ENCODE peak calls at places on chromosomes 12 and 14, in seven cellular contexts. One of them, this sample, is unnamed.

GRCh38 chr14:85883971-85884370 is 354.0 kb downstream of the FLRT2 start:
- DNase-seq in neural crest cell: no peak
- DNase-seq in CD14-positive monocyte: no peak
- DNase-seq in GM06990: no peak
- DNase-seq in ascending aorta: no peak
- DNase-seq in Peyer's patch: no peak
- DNase-seq in WERI-Rb-1: no peak
- DNase-seq in this sample: no peak

GRCh38 chr14:28676481-28676880 is 90.1 kb upstream of the FOXG1 start:
- DNase-seq in neural crest cell: no peak
- DNase-seq in CD14-positive monocyte: no peak
- DNase-seq in GM06990: no peak
- DNase-seq in ascending aorta: no peak
- DNase-seq in Peyer's patch: no peak
- DNase-seq in WERI-Rb-1: no peak
- DNase-seq in this sample: no peak

GRCh38 chr14:91873476-91874265 is 6.3 kb upstream of the TC2N start:
- DNase-seq in neural crest cell: no peak
- DNase-seq in CD14-positive monocyte: no peak
- DNase-seq in GM06990: peak
- DNase-seq in ascending aorta: no peak
- DNase-seq in Peyer's patch: peak
- DNase-seq in WERI-Rb-1: no peak
- DNase-seq in this sample: no peak

GRCh38 chr14:89899917-89900680 is 54.4 kb downstream of the EFCAB11 start:
- DNase-seq in neural crest cell: no peak
- DNase-seq in CD14-positive monocyte: no peak
- DNase-seq in GM06990: no peak
- DNase-seq in ascending aorta: no peak
- DNase-seq in Peyer's patch: no peak
- DNase-seq in WERI-Rb-1: peak
- DNase-seq in this sample: peak

GRCh38 chr12:102879144-102879763 is 37.8 kb downstream of the PAH start:
- DNase-seq in neural crest cell: peak
- DNase-seq in CD14-positive monocyte: no peak
- DNase-seq in GM06990: peak
- DNase-seq in ascending aorta: no peak
- DNase-seq in Peyer's patch: no peak
- DNase-seq in WERI-Rb-1: peak
- DNase-seq in this sample: peak

GRCh38 chr12:20546267-20546666 is 148.9 kb upstream of the SLCO1C1 start:
- DNase-seq in neural crest cell: no peak
- DNase-seq in CD14-positive monocyte: no peak
- DNase-seq in GM06990: no peak
- DNase-seq in ascending aorta: no peak
- DNase-seq in Peyer's patch: no peak
- DNase-seq in WERI-Rb-1: no peak
- DNase-seq in this sample: no peak

GRCh38 chr14:75301666-75302325 is 23.2 kb downstream of the FOS start:
- DNase-seq in neural crest cell: no peak
- DNase-seq in CD14-positive monocyte: peak
- DNase-seq in GM06990: peak
- DNase-seq in ascending aorta: peak
- DNase-seq in Peyer's patch: no peak
- DNase-seq in WERI-Rb-1: no peak
- DNase-seq in this sample: no peak

GRCh38 chr14:93115920-93116675 is at the start of gene ITPK1:
- DNase-seq in neural crest cell: peak
- DNase-seq in CD14-positive monocyte: no peak
- DNase-seq in GM06990: peak
- DNase-seq in ascending aorta: peak
- DNase-seq in Peyer's patch: peak
- DNase-seq in WERI-Rb-1: peak
- DNase-seq in this sample: peak

GRCh38 chr14:54653764-54654469 is 87.0 kb downstream of the SAMD4A start:
- DNase-seq in neural crest cell: no peak
- DNase-seq in CD14-positive monocyte: no peak
- DNase-seq in GM06990: no peak
- DNase-seq in ascending aorta: peak
- DNase-seq in Peyer's patch: no peak
- DNase-seq in WERI-Rb-1: peak
- DNase-seq in this sample: no peak

GRCh38 chr12:127548123-127548553 is 718.8 kb upstream of the TMEM132C start:
- DNase-seq in neural crest cell: no peak
- DNase-seq in CD14-positive monocyte: no peak
- DNase-seq in GM06990: no peak
- DNase-seq in ascending aorta: no peak
- DNase-seq in Peyer's patch: no peak
- DNase-seq in WERI-Rb-1: no peak
- DNase-seq in this sample: peak

GRCh38 chr12:130157998-130158774 is 4.1 kb upstream of the FZD10 start:
- DNase-seq in neural crest cell: no peak
- DNase-seq in CD14-positive monocyte: no peak
- DNase-seq in GM06990: no peak
- DNase-seq in ascending aorta: no peak
- DNase-seq in Peyer's patch: no peak
- DNase-seq in WERI-Rb-1: peak
- DNase-seq in this sample: no peak

GRCh38 chr14:20455355-20456300 is 602 bp downstream of the APEX1 start:
- DNase-seq in neural crest cell: no peak
- DNase-seq in CD14-positive monocyte: no peak
- DNase-seq in GM06990: no peak
- DNase-seq in ascending aorta: peak
- DNase-seq in Peyer's patch: no peak
- DNase-seq in WERI-Rb-1: peak
- DNase-seq in this sample: peak

GRCh38 chr14:50110323-50111037 is 5.9 kb downstream of the VCPKMT start:
- DNase-seq in neural crest cell: no peak
- DNase-seq in CD14-positive monocyte: no peak
- DNase-seq in GM06990: no peak
- DNase-seq in ascending aorta: no peak
- DNase-seq in Peyer's patch: no peak
- DNase-seq in WERI-Rb-1: no peak
- DNase-seq in this sample: no peak

GRCh38 chr14:84975503-84975902 is 554.4 kb upstream of the FLRT2 start:
- DNase-seq in neural crest cell: no peak
- DNase-seq in CD14-positive monocyte: no peak
- DNase-seq in GM06990: no peak
- DNase-seq in ascending aorta: no peak
- DNase-seq in Peyer's patch: no peak
- DNase-seq in WERI-Rb-1: no peak
- DNase-seq in this sample: no peak

GRCh38 chr12:54596526-54596946 is 8.1 kb upstream of the PPP1R1A start:
- DNase-seq in neural crest cell: peak
- DNase-seq in CD14-positive monocyte: peak
- DNase-seq in GM06990: no peak
- DNase-seq in ascending aorta: peak
- DNase-seq in Peyer's patch: peak
- DNase-seq in WERI-Rb-1: peak
- DNase-seq in this sample: peak

GRCh38 chr14:99562848-99563748 is 40.9 kb downstream of the CCDC85C start:
- DNase-seq in neural crest cell: peak
- DNase-seq in CD14-positive monocyte: no peak
- DNase-seq in GM06990: no peak
- DNase-seq in ascending aorta: peak
- DNase-seq in Peyer's patch: peak
- DNase-seq in WERI-Rb-1: peak
- DNase-seq in this sample: peak

GRCh38 chr14:95502381-95502950 is 14.0 kb downstream of the SYNE3 start:
- DNase-seq in neural crest cell: no peak
- DNase-seq in CD14-positive monocyte: no peak
- DNase-seq in GM06990: no peak
- DNase-seq in ascending aorta: no peak
- DNase-seq in Peyer's patch: no peak
- DNase-seq in WERI-Rb-1: peak
- DNase-seq in this sample: no peak

GRCh38 chr14:23306412-23307145 is at the start of gene BCL2L2:
- DNase-seq in neural crest cell: peak
- DNase-seq in CD14-positive monocyte: peak
- DNase-seq in GM06990: peak
- DNase-seq in ascending aorta: peak
- DNase-seq in Peyer's patch: peak
- DNase-seq in WERI-Rb-1: peak
- DNase-seq in this sample: peak

GRCh38 chr12:108890208-108890607 is 10.3 kb downstream of the DAO start:
- DNase-seq in neural crest cell: peak
- DNase-seq in CD14-positive monocyte: no peak
- DNase-seq in GM06990: no peak
- DNase-seq in ascending aorta: no peak
- DNase-seq in Peyer's patch: no peak
- DNase-seq in WERI-Rb-1: no peak
- DNase-seq in this sample: peak

GRCh38 chr14:68111733-68112270 is 292.2 kb downstream of the RAD51B start:
- DNase-seq in neural crest cell: no peak
- DNase-seq in CD14-positive monocyte: no peak
- DNase-seq in GM06990: no peak
- DNase-seq in ascending aorta: no peak
- DNase-seq in Peyer's patch: no peak
- DNase-seq in WERI-Rb-1: peak
- DNase-seq in this sample: no peak

GRCh38 chr12:13163868-13164267 is 32.7 kb upstream of the EMP1 start:
- DNase-seq in neural crest cell: no peak
- DNase-seq in CD14-positive monocyte: no peak
- DNase-seq in GM06990: no peak
- DNase-seq in ascending aorta: no peak
- DNase-seq in Peyer's patch: no peak
- DNase-seq in WERI-Rb-1: no peak
- DNase-seq in this sample: no peak

GRCh38 chr14:100451264-100451663 is 128.1 kb downstream of the SLC25A47 start:
- DNase-seq in neural crest cell: no peak
- DNase-seq in CD14-positive monocyte: no peak
- DNase-seq in GM06990: no peak
- DNase-seq in ascending aorta: no peak
- DNase-seq in Peyer's patch: no peak
- DNase-seq in WERI-Rb-1: no peak
- DNase-seq in this sample: no peak

GRCh38 chr14:102917469-102918211 is 4.8 kb upstream of the AMN start:
- DNase-seq in neural crest cell: peak
- DNase-seq in CD14-positive monocyte: peak
- DNase-seq in GM06990: peak
- DNase-seq in ascending aorta: no peak
- DNase-seq in Peyer's patch: peak
- DNase-seq in WERI-Rb-1: peak
- DNase-seq in this sample: peak

GRCh38 chr12:128613821-128614220 is 209.9 kb downstream of the SLC15A4 start:
- DNase-seq in neural crest cell: no peak
- DNase-seq in CD14-positive monocyte: no peak
- DNase-seq in GM06990: no peak
- DNase-seq in ascending aorta: no peak
- DNase-seq in Peyer's patch: no peak
- DNase-seq in WERI-Rb-1: peak
- DNase-seq in this sample: peak
- TF ChIP-seq CTCF in neural crest cell: no peak
- TF ChIP-seq CTCF in CD14-positive monocyte: no peak
- TF ChIP-seq CTCF in GM06990: no peak
- TF ChIP-seq CTCF in ascending aorta: no peak
- TF ChIP-seq CTCF in Peyer's patch: no peak
- TF ChIP-seq CTCF in WERI-Rb-1: peak
- TF ChIP-seq CTCF in this sample: no peak

DNA sequence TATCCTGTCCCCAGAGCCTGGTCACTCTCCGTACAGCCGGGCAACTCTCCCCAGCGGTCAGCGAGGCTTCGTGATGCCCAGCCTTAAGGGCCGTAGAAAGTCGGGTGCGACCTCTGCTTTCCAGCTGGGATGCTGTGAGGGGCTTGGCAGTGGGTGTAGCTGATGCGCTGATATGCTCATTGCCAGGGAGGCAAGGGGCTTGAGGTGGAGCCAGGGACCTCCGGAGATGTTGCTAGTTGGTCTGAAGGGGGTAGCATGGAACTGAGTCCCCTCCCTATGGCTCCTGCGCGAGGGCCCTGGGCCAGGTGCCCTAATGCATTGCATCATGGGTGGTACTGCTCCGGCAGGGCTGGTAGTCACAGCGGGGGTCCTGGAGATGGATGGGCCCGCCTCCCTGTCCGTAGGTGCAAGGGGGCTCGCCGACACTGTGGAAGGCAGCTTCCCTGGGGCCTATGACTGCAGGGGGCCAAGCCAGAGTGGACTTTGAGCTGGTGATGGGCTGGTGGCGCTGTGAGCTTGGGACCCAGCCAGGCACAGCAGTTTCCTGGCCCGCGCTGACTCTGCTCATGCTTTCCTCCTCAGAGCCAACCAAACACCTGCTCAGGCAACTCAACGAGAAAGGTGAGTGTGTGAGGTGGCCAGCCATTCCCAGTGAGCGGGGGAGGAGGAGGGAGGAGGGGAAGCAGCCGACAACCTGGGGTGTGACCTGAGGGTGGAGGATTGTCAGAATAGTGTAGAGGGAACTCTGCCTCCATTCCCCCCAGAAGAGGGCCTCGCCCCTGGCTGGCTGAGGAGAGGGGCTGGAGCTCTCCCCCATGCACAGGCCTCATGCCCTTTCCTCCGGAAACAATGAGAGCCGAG is 32.3 kb downstream of the PLEKHG3 start:
- DNase-seq in neural crest cell: no peak
- DNase-seq in CD14-positive monocyte: peak
- DNase-seq in GM06990: no peak
- DNase-seq in ascending aorta: no peak
- DNase-seq in Peyer's patch: no peak
- DNase-seq in WERI-Rb-1: no peak
- DNase-seq in this sample: peak
- TF ChIP-seq CTCF in neural crest cell: no peak
- TF ChIP-seq CTCF in CD14-positive monocyte: no peak
- TF ChIP-seq CTCF in GM06990: no peak
- TF ChIP-seq CTCF in ascending aorta: no peak
- TF ChIP-seq CTCF in Peyer's patch: no peak
- TF ChIP-seq CTCF in WERI-Rb-1: peak
- TF ChIP-seq CTCF in this sample: peak

GRCh38 chr12:59446156-59446555 is 149.7 kb upstream of the SLC16A7 start:
- DNase-seq in neural crest cell: no peak
- DNase-seq in CD14-positive monocyte: no peak
- DNase-seq in GM06990: no peak
- DNase-seq in ascending aorta: no peak
- DNase-seq in Peyer's patch: no peak
- DNase-seq in WERI-Rb-1: no peak
- DNase-seq in this sample: no peak

DNA sequence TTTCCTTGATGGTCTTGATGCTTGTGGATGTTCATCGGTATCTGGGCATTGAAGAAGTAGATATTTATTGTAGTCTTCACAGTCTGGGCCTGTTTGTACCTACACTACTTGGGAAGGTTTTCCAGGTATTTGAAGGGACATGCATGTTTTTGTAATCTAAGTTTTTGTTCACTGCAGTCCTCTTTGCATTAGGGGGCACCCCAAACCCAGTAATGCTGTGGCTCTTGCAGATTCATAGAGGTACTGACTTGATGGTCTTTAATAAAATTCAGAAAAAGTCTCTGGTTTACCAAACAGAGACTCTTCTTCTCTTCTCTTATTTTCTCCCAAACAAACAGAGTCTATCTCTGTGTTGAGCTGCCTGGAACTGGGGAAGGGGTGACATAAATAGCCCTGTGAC is 150.9 kb upstream of the SLC16A7 start:
- DNase-seq in neural crest cell: no peak
- DNase-seq in CD14-positive monocyte: no peak
- DNase-seq in GM06990: no peak
- DNase-seq in ascending aorta: no peak
- DNase-seq in Peyer's patch: no peak
- DNase-seq in WERI-Rb-1: peak
- DNase-seq in this sample: no peak
- TF ChIP-seq CTCF in neural crest cell: no peak
- TF ChIP-seq CTCF in CD14-positive monocyte: no peak
- TF ChIP-seq CTCF in GM06990: peak
- TF ChIP-seq CTCF in ascending aorta: no peak
- TF ChIP-seq CTCF in Peyer's patch: peak
- TF ChIP-seq CTCF in WERI-Rb-1: no peak
- TF ChIP-seq CTCF in this sample: peak

GRCh38 chr14:53151867-53152626 is 1.1 kb downstream of the DDHD1 start:
- DNase-seq in neural crest cell: peak
- DNase-seq in CD14-positive monocyte: peak
- DNase-seq in GM06990: peak
- DNase-seq in ascending aorta: peak
- DNase-seq in Peyer's patch: peak
- DNase-seq in WERI-Rb-1: peak
- DNase-seq in this sample: peak
- TF ChIP-seq CTCF in neural crest cell: peak
- TF ChIP-seq CTCF in CD14-positive monocyte: peak
- TF ChIP-seq CTCF in GM06990: no peak
- TF ChIP-seq CTCF in ascending aorta: no peak
- TF ChIP-seq CTCF in Peyer's patch: no peak
- TF ChIP-seq CTCF in WERI-Rb-1: peak
- TF ChIP-seq CTCF in this sample: peak